ENCODE peak calls at places on chromosomes 3 and 15, in six cellular contexts. One of them, this sample, is unnamed.

GRCh38 chr3:170910542-170910941 is 2.1 kb upstream of the EIF5A2 start:
- ATAC-seq in RWPE2: no peak
- ATAC-seq in stimulated activated naive CD8-positive, alpha-beta T cell treated with anti-CD3 and anti-CD28 coated beads, Interleukin-15, Interleukin-2, amounts not matched to agents 100 U/mL and 50 U/mL, for 24 hours: no peak
- ATAC-seq in activated naive CD8-positive, alpha-beta T cell treated with anti-CD3 and anti-CD28 coated beads, Interleukin-2, amount 10 ng/mL, durations not matched to agents 7 days and 5 days: no peak
- ATAC-seq in left cardiac atrium: no peak
- ATAC-seq in aorta: no peak
- ATAC-seq in this sample: no peak

GRCh38 chr3:140170612-140171011 is 235.6 kb downstream of the CLSTN2 start:
- ATAC-seq in RWPE2: no peak
- ATAC-seq in stimulated activated naive CD8-positive, alpha-beta T cell treated with anti-CD3 and anti-CD28 coated beads, Interleukin-15, Interleukin-2, amounts not matched to agents 100 U/mL and 50 U/mL, for 24 hours: no peak
- ATAC-seq in activated naive CD8-positive, alpha-beta T cell treated with anti-CD3 and anti-CD28 coated beads, Interleukin-2, amount 10 ng/mL, durations not matched to agents 7 days and 5 days: no peak
- ATAC-seq in left cardiac atrium: no peak
- ATAC-seq in aorta: no peak
- ATAC-seq in this sample: no peak

GRCh38 chr3:189322339-189322738 is 150.6 kb downstream of the TPRG1 start:
- ATAC-seq in RWPE2: no peak
- ATAC-seq in stimulated activated naive CD8-positive, alpha-beta T cell treated with anti-CD3 and anti-CD28 coated beads, Interleukin-15, Interleukin-2, amounts not matched to agents 100 U/mL and 50 U/mL, for 24 hours: no peak
- ATAC-seq in activated naive CD8-positive, alpha-beta T cell treated with anti-CD3 and anti-CD28 coated beads, Interleukin-2, amount 10 ng/mL, durations not matched to agents 7 days and 5 days: no peak
- ATAC-seq in left cardiac atrium: peak
- ATAC-seq in aorta: no peak
- ATAC-seq in this sample: no peak

GRCh38 chr3:169777822-169778221 is 4.6 kb downstream of the MYNN start:
- ATAC-seq in RWPE2: no peak
- ATAC-seq in stimulated activated naive CD8-positive, alpha-beta T cell treated with anti-CD3 and anti-CD28 coated beads, Interleukin-15, Interleukin-2, amounts not matched to agents 100 U/mL and 50 U/mL, for 24 hours: no peak
- ATAC-seq in activated naive CD8-positive, alpha-beta T cell treated with anti-CD3 and anti-CD28 coated beads, Interleukin-2, amount 10 ng/mL, durations not matched to agents 7 days and 5 days: no peak
- ATAC-seq in left cardiac atrium: no peak
- ATAC-seq in aorta: no peak
- ATAC-seq in this sample: no peak

GRCh38 chr15:28885630-28886430 is at the start of gene APBA2:
- ATAC-seq in RWPE2: peak
- ATAC-seq in stimulated activated naive CD8-positive, alpha-beta T cell treated with anti-CD3 and anti-CD28 coated beads, Interleukin-15, Interleukin-2, amounts not matched to agents 100 U/mL and 50 U/mL, for 24 hours: peak
- ATAC-seq in activated naive CD8-positive, alpha-beta T cell treated with anti-CD3 and anti-CD28 coated beads, Interleukin-2, amount 10 ng/mL, durations not matched to agents 7 days and 5 days: peak
- ATAC-seq in left cardiac atrium: peak
- ATAC-seq in aorta: no peak
- ATAC-seq in this sample: peak

GRCh38 chr3:53350652-53351051 is 3.3 kb upstream of the DCP1A start:
- ATAC-seq in RWPE2: no peak
- ATAC-seq in stimulated activated naive CD8-positive, alpha-beta T cell treated with anti-CD3 and anti-CD28 coated beads, Interleukin-15, Interleukin-2, amounts not matched to agents 100 U/mL and 50 U/mL, for 24 hours: no peak
- ATAC-seq in activated naive CD8-positive, alpha-beta T cell treated with anti-CD3 and anti-CD28 coated beads, Interleukin-2, amount 10 ng/mL, durations not matched to agents 7 days and 5 days: no peak
- ATAC-seq in left cardiac atrium: no peak
- ATAC-seq in aorta: no peak
- ATAC-seq in this sample: no peak

GRCh38 chr3:112847692-112848091 is 1.0 kb upstream of the CD200R1L start:
- ATAC-seq in RWPE2: no peak
- ATAC-seq in stimulated activated naive CD8-positive, alpha-beta T cell treated with anti-CD3 and anti-CD28 coated beads, Interleukin-15, Interleukin-2, amounts not matched to agents 100 U/mL and 50 U/mL, for 24 hours: peak
- ATAC-seq in activated naive CD8-positive, alpha-beta T cell treated with anti-CD3 and anti-CD28 coated beads, Interleukin-2, amount 10 ng/mL, durations not matched to agents 7 days and 5 days: peak
- ATAC-seq in left cardiac atrium: peak
- ATAC-seq in aorta: no peak
- ATAC-seq in this sample: no peak

GRCh38 chr3:123143669-123144411 is 57.9 kb upstream of the SEC22A start:
- ATAC-seq in RWPE2: peak
- ATAC-seq in stimulated activated naive CD8-positive, alpha-beta T cell treated with anti-CD3 and anti-CD28 coated beads, Interleukin-15, Interleukin-2, amounts not matched to agents 100 U/mL and 50 U/mL, for 24 hours: no peak
- ATAC-seq in activated naive CD8-positive, alpha-beta T cell treated with anti-CD3 and anti-CD28 coated beads, Interleukin-2, amount 10 ng/mL, durations not matched to agents 7 days and 5 days: no peak
- ATAC-seq in left cardiac atrium: no peak
- ATAC-seq in aorta: no peak
- ATAC-seq in this sample: no peak

GRCh38 chr15:71295242-71296031 is 180.2 kb downstream of the THSD4 start:
- ATAC-seq in RWPE2: peak
- ATAC-seq in stimulated activated naive CD8-positive, alpha-beta T cell treated with anti-CD3 and anti-CD28 coated beads, Interleukin-15, Interleukin-2, amounts not matched to agents 100 U/mL and 50 U/mL, for 24 hours: peak
- ATAC-seq in activated naive CD8-positive, alpha-beta T cell treated with anti-CD3 and anti-CD28 coated beads, Interleukin-2, amount 10 ng/mL, durations not matched to agents 7 days and 5 days: no peak
- ATAC-seq in left cardiac atrium: peak
- ATAC-seq in aorta: peak
- ATAC-seq in this sample: peak

GRCh38 chr15:67004142-67004541 is 61.3 kb upstream of the SMAD3 start:
- ATAC-seq in RWPE2: no peak
- ATAC-seq in stimulated activated naive CD8-positive, alpha-beta T cell treated with anti-CD3 and anti-CD28 coated beads, Interleukin-15, Interleukin-2, amounts not matched to agents 100 U/mL and 50 U/mL, for 24 hours: no peak
- ATAC-seq in activated naive CD8-positive, alpha-beta T cell treated with anti-CD3 and anti-CD28 coated beads, Interleukin-2, amount 10 ng/mL, durations not matched to agents 7 days and 5 days: no peak
- ATAC-seq in left cardiac atrium: no peak
- ATAC-seq in aorta: no peak
- ATAC-seq in this sample: no peak

GRCh38 chr3:185717121-185717520 is 107.7 kb downstream of the IGF2BP2 start:
- ATAC-seq in RWPE2: peak
- ATAC-seq in stimulated activated naive CD8-positive, alpha-beta T cell treated with anti-CD3 and anti-CD28 coated beads, Interleukin-15, Interleukin-2, amounts not matched to agents 100 U/mL and 50 U/mL, for 24 hours: no peak
- ATAC-seq in activated naive CD8-positive, alpha-beta T cell treated with anti-CD3 and anti-CD28 coated beads, Interleukin-2, amount 10 ng/mL, durations not matched to agents 7 days and 5 days: no peak
- ATAC-seq in left cardiac atrium: no peak
- ATAC-seq in aorta: no peak
- ATAC-seq in this sample: peak

GRCh38 chr15:22887157-22887951 is 48.9 kb downstream of the NIPA2 start:
- ATAC-seq in RWPE2: peak
- ATAC-seq in stimulated activated naive CD8-positive, alpha-beta T cell treated with anti-CD3 and anti-CD28 coated beads, Interleukin-15, Interleukin-2, amounts not matched to agents 100 U/mL and 50 U/mL, for 24 hours: peak
- ATAC-seq in activated naive CD8-positive, alpha-beta T cell treated with anti-CD3 and anti-CD28 coated beads, Interleukin-2, amount 10 ng/mL, durations not matched to agents 7 days and 5 days: no peak
- ATAC-seq in left cardiac atrium: peak
- ATAC-seq in aorta: no peak
- ATAC-seq in this sample: peak

GRCh38 chr3:107525101-107525953 is 2.6 kb downstream of the BBX start:
- ATAC-seq in RWPE2: peak
- ATAC-seq in stimulated activated naive CD8-positive, alpha-beta T cell treated with anti-CD3 and anti-CD28 coated beads, Interleukin-15, Interleukin-2, amounts not matched to agents 100 U/mL and 50 U/mL, for 24 hours: no peak
- ATAC-seq in activated naive CD8-positive, alpha-beta T cell treated with anti-CD3 and anti-CD28 coated beads, Interleukin-2, amount 10 ng/mL, durations not matched to agents 7 days and 5 days: no peak
- ATAC-seq in left cardiac atrium: peak
- ATAC-seq in aorta: peak
- ATAC-seq in this sample: no peak

GRCh38 chr3:157130138-157130880 is 29.6 kb downstream of the CCNL1 start:
- ATAC-seq in RWPE2: peak
- ATAC-seq in stimulated activated naive CD8-positive, alpha-beta T cell treated with anti-CD3 and anti-CD28 coated beads, Interleukin-15, Interleukin-2, amounts not matched to agents 100 U/mL and 50 U/mL, for 24 hours: peak
- ATAC-seq in activated naive CD8-positive, alpha-beta T cell treated with anti-CD3 and anti-CD28 coated beads, Interleukin-2, amount 10 ng/mL, durations not matched to agents 7 days and 5 days: peak
- ATAC-seq in left cardiac atrium: peak
- ATAC-seq in aorta: no peak
- ATAC-seq in this sample: no peak

GRCh38 chr3:89145995-89146394 is 38.6 kb downstream of the EPHA3 start:
- ATAC-seq in RWPE2: peak
- ATAC-seq in stimulated activated naive CD8-positive, alpha-beta T cell treated with anti-CD3 and anti-CD28 coated beads, Interleukin-15, Interleukin-2, amounts not matched to agents 100 U/mL and 50 U/mL, for 24 hours: no peak
- ATAC-seq in activated naive CD8-positive, alpha-beta T cell treated with anti-CD3 and anti-CD28 coated beads, Interleukin-2, amount 10 ng/mL, durations not matched to agents 7 days and 5 days: no peak
- ATAC-seq in left cardiac atrium: peak
- ATAC-seq in aorta: peak
- ATAC-seq in this sample: no peak

GRCh38 chr15:98896802-98897732 is 110.5 kb downstream of the PGPEP1L start:
- ATAC-seq in RWPE2: peak
- ATAC-seq in stimulated activated naive CD8-positive, alpha-beta T cell treated with anti-CD3 and anti-CD28 coated beads, Interleukin-15, Interleukin-2, amounts not matched to agents 100 U/mL and 50 U/mL, for 24 hours: peak
- ATAC-seq in activated naive CD8-positive, alpha-beta T cell treated with anti-CD3 and anti-CD28 coated beads, Interleukin-2, amount 10 ng/mL, durations not matched to agents 7 days and 5 days: no peak
- ATAC-seq in left cardiac atrium: peak
- ATAC-seq in aorta: peak
- ATAC-seq in this sample: peak

GRCh38 chr15:92638291-92638708 is 17.3 kb downstream of the FAM174B start:
- ATAC-seq in RWPE2: no peak
- ATAC-seq in stimulated activated naive CD8-positive, alpha-beta T cell treated with anti-CD3 and anti-CD28 coated beads, Interleukin-15, Interleukin-2, amounts not matched to agents 100 U/mL and 50 U/mL, for 24 hours: no peak
- ATAC-seq in activated naive CD8-positive, alpha-beta T cell treated with anti-CD3 and anti-CD28 coated beads, Interleukin-2, amount 10 ng/mL, durations not matched to agents 7 days and 5 days: no peak
- ATAC-seq in left cardiac atrium: no peak
- ATAC-seq in aorta: no peak
- ATAC-seq in this sample: no peak

GRCh38 chr15:98699591-98700424 is 51.5 kb downstream of the IGF1R start:
- ATAC-seq in RWPE2: no peak
- ATAC-seq in stimulated activated naive CD8-positive, alpha-beta T cell treated with anti-CD3 and anti-CD28 coated beads, Interleukin-15, Interleukin-2, amounts not matched to agents 100 U/mL and 50 U/mL, for 24 hours: peak
- ATAC-seq in activated naive CD8-positive, alpha-beta T cell treated with anti-CD3 and anti-CD28 coated beads, Interleukin-2, amount 10 ng/mL, durations not matched to agents 7 days and 5 days: no peak
- ATAC-seq in left cardiac atrium: no peak
- ATAC-seq in aorta: no peak
- ATAC-seq in this sample: no peak

GRCh38 chr3:52891164-52891563 is 6.2 kb downstream of the STIMATE start:
- ATAC-seq in RWPE2: no peak
- ATAC-seq in stimulated activated naive CD8-positive, alpha-beta T cell treated with anti-CD3 and anti-CD28 coated beads, Interleukin-15, Interleukin-2, amounts not matched to agents 100 U/mL and 50 U/mL, for 24 hours: peak
- ATAC-seq in activated naive CD8-positive, alpha-beta T cell treated with anti-CD3 and anti-CD28 coated beads, Interleukin-2, amount 10 ng/mL, durations not matched to agents 7 days and 5 days: peak
- ATAC-seq in left cardiac atrium: peak
- ATAC-seq in aorta: no peak
- ATAC-seq in this sample: peak

GRCh38 chr3:155089495-155089894 is 9.4 kb downstream of the MME start:
- ATAC-seq in RWPE2: no peak
- ATAC-seq in stimulated activated naive CD8-positive, alpha-beta T cell treated with anti-CD3 and anti-CD28 coated beads, Interleukin-15, Interleukin-2, amounts not matched to agents 100 U/mL and 50 U/mL, for 24 hours: no peak
- ATAC-seq in activated naive CD8-positive, alpha-beta T cell treated with anti-CD3 and anti-CD28 coated beads, Interleukin-2, amount 10 ng/mL, durations not matched to agents 7 days and 5 days: no peak
- ATAC-seq in left cardiac atrium: peak
- ATAC-seq in aorta: no peak
- ATAC-seq in this sample: no peak

GRCh38 chr3:192706272-192706671 is 21.1 kb downstream of the FGF12 start:
- ATAC-seq in RWPE2: no peak
- ATAC-seq in stimulated activated naive CD8-positive, alpha-beta T cell treated with anti-CD3 and anti-CD28 coated beads, Interleukin-15, Interleukin-2, amounts not matched to agents 100 U/mL and 50 U/mL, for 24 hours: no peak
- ATAC-seq in activated naive CD8-positive, alpha-beta T cell treated with anti-CD3 and anti-CD28 coated beads, Interleukin-2, amount 10 ng/mL, durations not matched to agents 7 days and 5 days: no peak
- ATAC-seq in left cardiac atrium: peak
- ATAC-seq in aorta: no peak
- ATAC-seq in this sample: no peak

GRCh38 chr15:28191832-28192231 is 92.7 kb upstream of the OCA2 start:
- ATAC-seq in RWPE2: peak
- ATAC-seq in stimulated activated naive CD8-positive, alpha-beta T cell treated with anti-CD3 and anti-CD28 coated beads, Interleukin-15, Interleukin-2, amounts not matched to agents 100 U/mL and 50 U/mL, for 24 hours: no peak
- ATAC-seq in activated naive CD8-positive, alpha-beta T cell treated with anti-CD3 and anti-CD28 coated beads, Interleukin-2, amount 10 ng/mL, durations not matched to agents 7 days and 5 days: no peak
- ATAC-seq in left cardiac atrium: peak
- ATAC-seq in aorta: no peak
- ATAC-seq in this sample: peak

GRCh38 chr15:25762015-25762662 is 101.0 kb downstream of the ATP10A start:
- ATAC-seq in RWPE2: no peak
- ATAC-seq in stimulated activated naive CD8-positive, alpha-beta T cell treated with anti-CD3 and anti-CD28 coated beads, Interleukin-15, Interleukin-2, amounts not matched to agents 100 U/mL and 50 U/mL, for 24 hours: peak
- ATAC-seq in activated naive CD8-positive, alpha-beta T cell treated with anti-CD3 and anti-CD28 coated beads, Interleukin-2, amount 10 ng/mL, durations not matched to agents 7 days and 5 days: no peak
- ATAC-seq in left cardiac atrium: no peak
- ATAC-seq in aorta: no peak
- ATAC-seq in this sample: no peak

GRCh38 chr3:138267083-138267482 is 62.6 kb downstream of the NME9 start:
- ATAC-seq in RWPE2: no peak
- ATAC-seq in stimulated activated naive CD8-positive, alpha-beta T cell treated with anti-CD3 and anti-CD28 coated beads, Interleukin-15, Interleukin-2, amounts not matched to agents 100 U/mL and 50 U/mL, for 24 hours: no peak
- ATAC-seq in activated naive CD8-positive, alpha-beta T cell treated with anti-CD3 and anti-CD28 coated beads, Interleukin-2, amount 10 ng/mL, durations not matched to agents 7 days and 5 days: no peak
- ATAC-seq in left cardiac atrium: no peak
- ATAC-seq in aorta: no peak
- ATAC-seq in this sample: no peak

GRCh38 chr15:66670698-66671580 is 31.1 kb upstream of the SMAD6 start:
- ATAC-seq in RWPE2: peak
- ATAC-seq in stimulated activated naive CD8-positive, alpha-beta T cell treated with anti-CD3 and anti-CD28 coated beads, Interleukin-15, Interleukin-2, amounts not matched to agents 100 U/mL and 50 U/mL, for 24 hours: no peak
- ATAC-seq in activated naive CD8-positive, alpha-beta T cell treated with anti-CD3 and anti-CD28 coated beads, Interleukin-2, amount 10 ng/mL, durations not matched to agents 7 days and 5 days: no peak
- ATAC-seq in left cardiac atrium: no peak
- ATAC-seq in aorta: no peak
- ATAC-seq in this sample: no peak

GRCh38 chr3:193974591-193974990 is 161.4 kb upstream of the HES1 start:
- ATAC-seq in RWPE2: no peak
- ATAC-seq in stimulated activated naive CD8-positive, alpha-beta T cell treated with anti-CD3 and anti-CD28 coated beads, Interleukin-15, Interleukin-2, amounts not matched to agents 100 U/mL and 50 U/mL, for 24 hours: no peak
- ATAC-seq in activated naive CD8-positive, alpha-beta T cell treated with anti-CD3 and anti-CD28 coated beads, Interleukin-2, amount 10 ng/mL, durations not matched to agents 7 days and 5 days: no peak
- ATAC-seq in left cardiac atrium: peak
- ATAC-seq in aorta: no peak
- ATAC-seq in this sample: no peak

GRCh38 chr3:61181874-61182273 is 69.4 kb downstream of the FHIT start:
- ATAC-seq in RWPE2: peak
- ATAC-seq in stimulated activated naive CD8-positive, alpha-beta T cell treated with anti-CD3 and anti-CD28 coated beads, Interleukin-15, Interleukin-2, amounts not matched to agents 100 U/mL and 50 U/mL, for 24 hours: peak
- ATAC-seq in activated naive CD8-positive, alpha-beta T cell treated with anti-CD3 and anti-CD28 coated beads, Interleukin-2, amount 10 ng/mL, durations not matched to agents 7 days and 5 days: no peak
- ATAC-seq in left cardiac atrium: no peak
- ATAC-seq in aorta: no peak
- ATAC-seq in this sample: peak

GRCh38 chr3:62558549-62559112 is 185.3 kb upstream of the FEZF2 start:
- ATAC-seq in RWPE2: no peak
- ATAC-seq in stimulated activated naive CD8-positive, alpha-beta T cell treated with anti-CD3 and anti-CD28 coated beads, Interleukin-15, Interleukin-2, amounts not matched to agents 100 U/mL and 50 U/mL, for 24 hours: no peak
- ATAC-seq in activated naive CD8-positive, alpha-beta T cell treated with anti-CD3 and anti-CD28 coated beads, Interleukin-2, amount 10 ng/mL, durations not matched to agents 7 days and 5 days: no peak
- ATAC-seq in left cardiac atrium: no peak
- ATAC-seq in aorta: no peak
- ATAC-seq in this sample: peak

GRCh38 chr3:116971531-116971930 is 262.0 kb downstream of the TUSC7 start:
- ATAC-seq in RWPE2: no peak
- ATAC-seq in stimulated activated naive CD8-positive, alpha-beta T cell treated with anti-CD3 and anti-CD28 coated beads, Interleukin-15, Interleukin-2, amounts not matched to agents 100 U/mL and 50 U/mL, for 24 hours: no peak
- ATAC-seq in activated naive CD8-positive, alpha-beta T cell treated with anti-CD3 and anti-CD28 coated beads, Interleukin-2, amount 10 ng/mL, durations not matched to agents 7 days and 5 days: no peak
- ATAC-seq in left cardiac atrium: no peak
- ATAC-seq in aorta: no peak
- ATAC-seq in this sample: peak

GRCh38 chr3:188036375-188036985 is 117.5 kb upstream of the LPP start:
- ATAC-seq in RWPE2: no peak
- ATAC-seq in stimulated activated naive CD8-positive, alpha-beta T cell treated with anti-CD3 and anti-CD28 coated beads, Interleukin-15, Interleukin-2, amounts not matched to agents 100 U/mL and 50 U/mL, for 24 hours: no peak
- ATAC-seq in activated naive CD8-positive, alpha-beta T cell treated with anti-CD3 and anti-CD28 coated beads, Interleukin-2, amount 10 ng/mL, durations not matched to agents 7 days and 5 days: no peak
- ATAC-seq in left cardiac atrium: peak
- ATAC-seq in aorta: no peak
- ATAC-seq in this sample: peak

GRCh38 chr3:134013280-134013679 is 16.4 kb downstream of the SLCO2A1 start:
- ATAC-seq in RWPE2: no peak
- ATAC-seq in stimulated activated naive CD8-positive, alpha-beta T cell treated with anti-CD3 and anti-CD28 coated beads, Interleukin-15, Interleukin-2, amounts not matched to agents 100 U/mL and 50 U/mL, for 24 hours: no peak
- ATAC-seq in activated naive CD8-positive, alpha-beta T cell treated with anti-CD3 and anti-CD28 coated beads, Interleukin-2, amount 10 ng/mL, durations not matched to agents 7 days and 5 days: no peak
- ATAC-seq in left cardiac atrium: no peak
- ATAC-seq in aorta: no peak
- ATAC-seq in this sample: no peak

GRCh38 chr15:26394801-26395200 is 378.1 kb downstream of the GABRB3 start:
- ATAC-seq in RWPE2: no peak
- ATAC-seq in stimulated activated naive CD8-positive, alpha-beta T cell treated with anti-CD3 and anti-CD28 coated beads, Interleukin-15, Interleukin-2, amounts not matched to agents 100 U/mL and 50 U/mL, for 24 hours: no peak
- ATAC-seq in activated naive CD8-positive, alpha-beta T cell treated with anti-CD3 and anti-CD28 coated beads, Interleukin-2, amount 10 ng/mL, durations not matched to agents 7 days and 5 days: no peak
- ATAC-seq in left cardiac atrium: peak
- ATAC-seq in aorta: no peak
- ATAC-seq in this sample: no peak

GRCh38 chr3:46908294-46908985 is 30.9 kb downstream of the PTH1R start:
- ATAC-seq in RWPE2: no peak
- ATAC-seq in stimulated activated naive CD8-positive, alpha-beta T cell treated with anti-CD3 and anti-CD28 coated beads, Interleukin-15, Interleukin-2, amounts not matched to agents 100 U/mL and 50 U/mL, for 24 hours: no peak
- ATAC-seq in activated naive CD8-positive, alpha-beta T cell treated with anti-CD3 and anti-CD28 coated beads, Interleukin-2, amount 10 ng/mL, durations not matched to agents 7 days and 5 days: no peak
- ATAC-seq in left cardiac atrium: peak
- ATAC-seq in aorta: peak
- ATAC-seq in this sample: no peak

GRCh38 chr3:111947179-111947727 is 31.6 kb upstream of the ABHD10 start:
- ATAC-seq in RWPE2: no peak
- ATAC-seq in stimulated activated naive CD8-positive, alpha-beta T cell treated with anti-CD3 and anti-CD28 coated beads, Interleukin-15, Interleukin-2, amounts not matched to agents 100 U/mL and 50 U/mL, for 24 hours: no peak
- ATAC-seq in activated naive CD8-positive, alpha-beta T cell treated with anti-CD3 and anti-CD28 coated beads, Interleukin-2, amount 10 ng/mL, durations not matched to agents 7 days and 5 days: no peak
- ATAC-seq in left cardiac atrium: no peak
- ATAC-seq in aorta: no peak
- ATAC-seq in this sample: peak

GRCh38 chr3:55402886-55403605 is 84.1 kb downstream of the WNT5A start:
- ATAC-seq in RWPE2: peak
- ATAC-seq in stimulated activated naive CD8-positive, alpha-beta T cell treated with anti-CD3 and anti-CD28 coated beads, Interleukin-15, Interleukin-2, amounts not matched to agents 100 U/mL and 50 U/mL, for 24 hours: no peak
- ATAC-seq in activated naive CD8-positive, alpha-beta T cell treated with anti-CD3 and anti-CD28 coated beads, Interleukin-2, amount 10 ng/mL, durations not matched to agents 7 days and 5 days: no peak
- ATAC-seq in left cardiac atrium: no peak
- ATAC-seq in aorta: no peak
- ATAC-seq in this sample: no peak

GRCh38 chr3:127484601-127485388 is 105.7 kb downstream of the TPRA1 start:
- ATAC-seq in RWPE2: no peak
- ATAC-seq in stimulated activated naive CD8-positive, alpha-beta T cell treated with anti-CD3 and anti-CD28 coated beads, Interleukin-15, Interleukin-2, amounts not matched to agents 100 U/mL and 50 U/mL, for 24 hours: peak
- ATAC-seq in activated naive CD8-positive, alpha-beta T cell treated with anti-CD3 and anti-CD28 coated beads, Interleukin-2, amount 10 ng/mL, durations not matched to agents 7 days and 5 days: peak
- ATAC-seq in left cardiac atrium: peak
- ATAC-seq in aorta: no peak
- ATAC-seq in this sample: peak

GRCh38 chr3:169541528-169541927 is 122.0 kb downstream of the MECOM start:
- ATAC-seq in RWPE2: no peak
- ATAC-seq in stimulated activated naive CD8-positive, alpha-beta T cell treated with anti-CD3 and anti-CD28 coated beads, Interleukin-15, Interleukin-2, amounts not matched to agents 100 U/mL and 50 U/mL, for 24 hours: no peak
- ATAC-seq in activated naive CD8-positive, alpha-beta T cell treated with anti-CD3 and anti-CD28 coated beads, Interleukin-2, amount 10 ng/mL, durations not matched to agents 7 days and 5 days: no peak
- ATAC-seq in left cardiac atrium: peak
- ATAC-seq in aorta: no peak
- ATAC-seq in this sample: no peak

This sample was measured in SK-N-SH treated with all-trans-retinoic acid at 6 μM for 48 hours.